ENCODE peak calls at places on chromosomes 13 and 19, in seven cellular contexts. One of them, this sample, is unnamed. For H3K4me1, the result is how much of the 10 kb centered on the place peaks cover.

GRCh38 chr19:6056801-6057650 is 53.3 kb downstream of the RFX2 start:
- DNase-seq in trophoblast cell: peak
- DNase-seq in IMR-90: peak
- DNase-seq in mesenchymal stem cell: peak
- DNase-seq in H1: no peak
- DNase-seq in neuronal stem cell: no peak
- DNase-seq in H9: peak
- DNase-seq in this sample: peak

GRCh38 chr19:47032171-47032811 is 12.7 kb downstream of the NPAS1 start:
- DNase-seq in mesenchymal stem cell: no peak
- DNase-seq in trophoblast cell: peak
- DNase-seq in H9: peak
- DNase-seq in IMR-90: no peak
- DNase-seq in H1: peak
- DNase-seq in neuronal stem cell: no peak
- DNase-seq in this sample: peak

GRCh38 chr13:24505756-24506155 is 6.8 kb downstream of the PARP4 start:
- DNase-seq in IMR-90: no peak
- DNase-seq in trophoblast cell: no peak
- DNase-seq in neuronal stem cell: no peak
- DNase-seq in mesenchymal stem cell: no peak
- DNase-seq in H1: no peak
- DNase-seq in H9: no peak
- DNase-seq in this sample: no peak

GRCh38 chr13:35649162-35649561 is 172.7 kb upstream of the MAB21L1 start:
- DNase-seq in trophoblast cell: no peak
- DNase-seq in H1: no peak
- DNase-seq in IMR-90: peak
- DNase-seq in neuronal stem cell: no peak
- DNase-seq in H9: no peak
- DNase-seq in mesenchymal stem cell: no peak
- DNase-seq in this sample: no peak

GRCh38 chr13:102769679-102770078 is 3.9 kb downstream of the TEX30 start:
- DNase-seq in neuronal stem cell: no peak
- DNase-seq in IMR-90: peak
- DNase-seq in H9: no peak
- DNase-seq in mesenchymal stem cell: no peak
- DNase-seq in H1: no peak
- DNase-seq in trophoblast cell: no peak
- DNase-seq in this sample: no peak

GRCh38 chr13:100314132-100314910 is 225.4 kb downstream of the PCCA start:
- DNase-seq in neuronal stem cell: no peak
- DNase-seq in mesenchymal stem cell: no peak
- DNase-seq in H1: no peak
- DNase-seq in trophoblast cell: no peak
- DNase-seq in IMR-90: no peak
- DNase-seq in H9: no peak
- DNase-seq in this sample: no peak

GRCh38 chr19:10368101-10368803 is 12.1 kb downstream of the TYK2 start:
- DNase-seq in H1: peak
- DNase-seq in IMR-90: no peak
- DNase-seq in H9: no peak
- DNase-seq in trophoblast cell: no peak
- DNase-seq in mesenchymal stem cell: no peak
- DNase-seq in neuronal stem cell: no peak
- DNase-seq in this sample: no peak

GRCh38 chr13:32587774-32588165 is 1.5 kb downstream of the PDS5B start:
- DNase-seq in H1: no peak
- DNase-seq in IMR-90: peak
- DNase-seq in trophoblast cell: no peak
- DNase-seq in H9: no peak
- DNase-seq in mesenchymal stem cell: peak
- DNase-seq in neuronal stem cell: no peak
- DNase-seq in this sample: no peak

GRCh38 chr13:41652735-41653361 is 195.5 kb downstream of the RGCC start:
- DNase-seq in trophoblast cell: peak
- DNase-seq in H9: no peak
- DNase-seq in H1: no peak
- DNase-seq in neuronal stem cell: peak
- DNase-seq in mesenchymal stem cell: peak
- DNase-seq in IMR-90: peak
- DNase-seq in this sample: peak

GRCh38 chr19:10611907-10612306 is 13.4 kb upstream of the SLC44A2 start:
- DNase-seq in neuronal stem cell: no peak
- DNase-seq in H9: no peak
- DNase-seq in trophoblast cell: no peak
- DNase-seq in H1: no peak
- DNase-seq in mesenchymal stem cell: no peak
- DNase-seq in IMR-90: no peak
- DNase-seq in this sample: no peak

GRCh38 chr19:39413269-39413902 is 917 bp downstream of the PLEKHG2 start:
- DNase-seq in mesenchymal stem cell: peak
- DNase-seq in H9: no peak
- DNase-seq in trophoblast cell: no peak
- DNase-seq in neuronal stem cell: no peak
- DNase-seq in H1: peak
- DNase-seq in IMR-90: peak
- DNase-seq in this sample: peak

GRCh38 chr13:46361535-46361934 is 25.5 kb downstream of the RUBCNL start:
- DNase-seq in H1: no peak
- DNase-seq in mesenchymal stem cell: no peak
- DNase-seq in neuronal stem cell: no peak
- DNase-seq in trophoblast cell: no peak
- DNase-seq in H9: no peak
- DNase-seq in IMR-90: no peak
- DNase-seq in this sample: no peak

GRCh38 chr19:43468354-43469159 is 3.1 kb upstream of the LYPD3 start:
- DNase-seq in neuronal stem cell: no peak
- DNase-seq in trophoblast cell: no peak
- DNase-seq in H9: no peak
- DNase-seq in H1: no peak
- DNase-seq in mesenchymal stem cell: no peak
- DNase-seq in IMR-90: no peak
- DNase-seq in this sample: no peak

GRCh38 chr13:63435668-63436275 is 2020.1 kb upstream of the PCDH20 start:
- DNase-seq in mesenchymal stem cell: peak
- DNase-seq in H9: no peak
- DNase-seq in IMR-90: peak
- DNase-seq in trophoblast cell: peak
- DNase-seq in neuronal stem cell: no peak
- DNase-seq in H1: no peak
- DNase-seq in this sample: peak

GRCh38 chr13:55410398-55411330 is 1730.1 kb upstream of the PRR20A start:
- DNase-seq in H1: no peak
- DNase-seq in trophoblast cell: no peak
- DNase-seq in mesenchymal stem cell: no peak
- DNase-seq in H9: peak
- DNase-seq in IMR-90: no peak
- DNase-seq in neuronal stem cell: no peak
- DNase-seq in this sample: peak

GRCh38 chr13:99690426-99691189 is 189.3 kb downstream of the TM9SF2 start:
- DNase-seq in IMR-90: no peak
- DNase-seq in trophoblast cell: peak
- DNase-seq in H1: no peak
- DNase-seq in H9: no peak
- DNase-seq in mesenchymal stem cell: no peak
- DNase-seq in neuronal stem cell: peak
- DNase-seq in this sample: peak

GRCh38 chr13:27621116-27621365 is 651 bp upstream of the POLR1D start:
- DNase-seq in H9: no peak
- DNase-seq in trophoblast cell: no peak
- DNase-seq in mesenchymal stem cell: peak
- DNase-seq in H1: no peak
- DNase-seq in IMR-90: no peak
- DNase-seq in neuronal stem cell: no peak
- DNase-seq in this sample: no peak

GRCh38 chr19:12015015-12015752 is 20.3 kb downstream of the ZNF433 start:
- DNase-seq in H1: no peak
- DNase-seq in trophoblast cell: no peak
- DNase-seq in mesenchymal stem cell: no peak
- DNase-seq in H9: no peak
- DNase-seq in IMR-90: no peak
- DNase-seq in neuronal stem cell: no peak
- DNase-seq in this sample: peak

GRCh38 chr19:17965370-17966114 is 1.4 kb upstream of the KCNN1 start:
- DNase-seq in trophoblast cell: peak
- DNase-seq in H9: no peak
- DNase-seq in H1: no peak
- DNase-seq in mesenchymal stem cell: no peak
- DNase-seq in neuronal stem cell: no peak
- DNase-seq in IMR-90: no peak
- DNase-seq in this sample: no peak

GRCh38 chr13:80339841-80340642 is 884 bp downstream of the SPRY2 start:
- DNase-seq in mesenchymal stem cell: peak
- DNase-seq in IMR-90: peak
- DNase-seq in trophoblast cell: peak
- DNase-seq in H9: no peak
- DNase-seq in H1: peak
- DNase-seq in neuronal stem cell: peak
- DNase-seq in this sample: peak

GRCh38 chr19:6135367-6135766 is at the start of gene ACSBG2:
- DNase-seq in neuronal stem cell: no peak
- DNase-seq in trophoblast cell: no peak
- DNase-seq in H9: no peak
- DNase-seq in IMR-90: no peak
- DNase-seq in mesenchymal stem cell: no peak
- DNase-seq in H1: no peak
- DNase-seq in this sample: no peak

GRCh38 chr19:52648336-52648990 is 10.3 kb upstream of the ZNF83 start:
- DNase-seq in neuronal stem cell: no peak
- DNase-seq in H9: no peak
- DNase-seq in mesenchymal stem cell: peak
- DNase-seq in IMR-90: peak
- DNase-seq in trophoblast cell: peak
- DNase-seq in H1: no peak
- DNase-seq in this sample: no peak

GRCh38 chr13:27423333-27423732 is 1.1 kb upstream of the GTF3A start:
- DNase-seq in neuronal stem cell: no peak
- DNase-seq in trophoblast cell: no peak
- DNase-seq in H1: no peak
- DNase-seq in mesenchymal stem cell: no peak
- DNase-seq in H9: no peak
- DNase-seq in IMR-90: no peak
- DNase-seq in this sample: no peak

GRCh38 chr13:25847145-25847544 is 204.7 kb downstream of the SHISA2 start:
- DNase-seq in neuronal stem cell: no peak
- DNase-seq in IMR-90: no peak
- DNase-seq in H1: no peak
- DNase-seq in mesenchymal stem cell: no peak
- DNase-seq in trophoblast cell: no peak
- DNase-seq in H9: no peak
- DNase-seq in this sample: no peak

DNA sequence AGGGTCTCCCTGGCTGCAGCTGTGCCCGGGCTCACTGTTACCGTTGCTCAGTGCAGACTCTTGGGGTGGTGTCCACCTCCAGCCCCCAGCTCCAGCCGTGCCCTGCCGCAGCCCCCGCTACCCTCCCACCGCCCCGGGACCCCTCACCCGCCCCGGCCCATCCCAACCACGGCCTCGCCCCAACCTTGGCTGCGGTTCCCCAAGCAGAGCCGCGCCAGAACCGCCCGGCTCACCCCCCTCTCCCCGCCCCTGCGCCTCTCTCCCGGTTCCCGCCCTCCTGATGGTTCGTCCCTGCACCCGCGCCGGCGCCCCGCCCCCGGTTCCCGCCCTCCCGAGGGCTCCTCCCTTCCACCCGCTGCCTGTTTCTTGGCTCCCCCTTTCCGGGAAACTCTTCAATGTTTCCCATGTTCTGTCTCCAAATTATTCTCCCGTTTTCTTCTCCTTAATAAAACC is 40.3 kb downstream of the ANKRD10 start:
- DNase-seq in H1: peak
- DNase-seq in H9: peak
- DNase-seq in neuronal stem cell: peak
- DNase-seq in mesenchymal stem cell: peak
- DNase-seq in IMR-90: peak
- DNase-seq in trophoblast cell: peak
- DNase-seq in this sample: peak
- H2BK120ac ChIP-seq in H1: no peak
- H2BK120ac ChIP-seq in H9: no peak
- H2BK120ac ChIP-seq in neuronal stem cell: no peak
- H2BK120ac ChIP-seq in mesenchymal stem cell: no peak
- H2BK120ac ChIP-seq in IMR-90: peak
- H2BK120ac ChIP-seq in trophoblast cell: no peak
- H2BK120ac ChIP-seq in this sample: no peak

DNA sequence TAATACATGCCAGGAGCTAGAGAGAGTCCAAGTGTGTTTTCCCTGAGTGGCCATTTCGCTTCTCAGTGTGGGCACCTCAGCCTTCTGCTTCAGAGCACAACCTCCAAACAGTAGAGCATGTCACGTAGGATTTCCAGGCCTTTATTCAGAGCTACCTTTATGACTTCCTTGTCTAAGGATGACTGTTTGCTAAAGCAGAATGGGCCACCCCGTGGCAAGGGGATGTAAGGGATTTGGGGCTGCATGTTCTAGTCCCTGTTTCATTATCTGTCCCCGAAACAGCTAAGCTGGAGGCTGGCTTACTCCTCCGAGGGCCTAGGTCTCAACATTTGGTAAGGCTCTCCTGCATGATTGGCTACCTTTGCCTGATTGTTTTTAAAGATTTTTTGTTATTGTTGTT is 6.0 kb downstream of the RNASEH2B start:
- DNase-seq in trophoblast cell: no peak
- DNase-seq in neuronal stem cell: no peak
- DNase-seq in H1: no peak
- DNase-seq in mesenchymal stem cell: no peak
- DNase-seq in H9: no peak
- DNase-seq in IMR-90: no peak
- DNase-seq in this sample: peak
- H3K4me1 ChIP-seq in trophoblast cell: under half
- H3K4me1 ChIP-seq in neuronal stem cell: under half
- H3K4me1 ChIP-seq in H1: under half
- H3K4me1 ChIP-seq in mesenchymal stem cell: under half
- H3K4me1 ChIP-seq in H9: under half
- H3K4me1 ChIP-seq in IMR-90: under half
- H3K4me1 ChIP-seq in this sample: under half

GRCh38 chr19:14950421-14950820 is 9.1 kb downstream of the OR7C2 start:
- DNase-seq in H9: no peak
- DNase-seq in H1: no peak
- DNase-seq in IMR-90: no peak
- DNase-seq in mesenchymal stem cell: no peak
- DNase-seq in trophoblast cell: peak
- DNase-seq in neuronal stem cell: no peak
- DNase-seq in this sample: no peak
- H2BK120ac ChIP-seq in H9: no peak
- H2BK120ac ChIP-seq in H1: no peak
- H2BK120ac ChIP-seq in IMR-90: no peak
- H2BK120ac ChIP-seq in mesenchymal stem cell: no peak
- H2BK120ac ChIP-seq in trophoblast cell: no peak
- H2BK120ac ChIP-seq in neuronal stem cell: no peak
- H2BK120ac ChIP-seq in this sample: no peak

DNA sequence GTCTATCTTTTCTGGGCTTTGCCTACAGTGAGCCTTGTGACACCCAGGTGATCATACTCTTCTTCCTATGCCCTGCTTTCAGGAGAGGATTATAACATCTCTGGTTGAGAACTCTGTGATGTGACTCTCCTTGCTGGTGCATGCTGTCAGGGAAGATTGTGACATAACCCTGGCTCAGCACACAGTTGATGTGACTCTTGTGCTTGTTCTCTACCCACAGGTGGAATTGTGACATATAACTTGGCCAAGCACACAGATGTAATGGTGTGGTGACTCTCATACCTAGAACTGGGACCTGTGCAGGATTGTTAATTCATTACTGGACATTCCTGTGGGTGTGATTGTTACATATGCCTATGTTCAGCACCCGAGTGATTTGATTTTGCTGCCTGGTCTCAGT is 21.7 kb upstream of the ZNF254 start:
- DNase-seq in neuronal stem cell: no peak
- DNase-seq in H1: no peak
- DNase-seq in trophoblast cell: no peak
- DNase-seq in mesenchymal stem cell: no peak
- DNase-seq in H9: no peak
- DNase-seq in IMR-90: no peak
- DNase-seq in this sample: no peak
- H3K4me1 ChIP-seq in neuronal stem cell: under half
- H3K4me1 ChIP-seq in H1: under half
- H3K4me1 ChIP-seq in trophoblast cell: under half
- H3K4me1 ChIP-seq in mesenchymal stem cell: under half
- H3K4me1 ChIP-seq in H9: under half
- H3K4me1 ChIP-seq in IMR-90: under half
- H3K4me1 ChIP-seq in this sample: under half